ENCODE peak calls at places on chromosome 11, in nine cellular contexts. H is iris pigment epithelial cell; I is LHCN-M2; E is H7; B is NCI-H345; T is head of caudate nucleus; U is activated CD8-positive, alpha-beta memory T cell treated with anti-CD3 and anti-CD28 coated beads, Interleukin-2, amount 50 U/mL, for 48 hours; Y is right atrium auricular region; K is pons. F is an unnamed sample.

GRCh38 chr11:124536520-124536919 is 6.9 kb downstream of the OR8B12 start:
- DNase-seq in H (peak), I (peak), E (peak), B (no peak), T (no peak), U (no peak), Y (peak), K (peak), F (no peak)

GRCh38 chr11:82927264-82927880 is 25.8 kb downstream of the DDIAS start:
- DNase-seq in H (peak), I (peak), E (peak), B (peak), T (no peak), U (no peak), Y (no peak), K (peak), F (no peak)

GRCh38 chr11:120554771-120555432 is 43.4 kb downstream of the GRIK4 start:
- DNase-seq in H (peak), I (no peak), E (peak), B (no peak), T (no peak), U (no peak), Y (no peak), K (peak), F (no peak)

GRCh38 chr11:126352934-126353801 is 2.3 kb upstream of the ST3GAL4 start:
- DNase-seq in H (peak), I (peak), E (peak), B (no peak), T (no peak), U (no peak), Y (no peak), K (no peak), F (no peak)

GRCh38 chr11:125348704-125349635 is 147.1 kb downstream of the FEZ1 start:
- DNase-seq in H (peak), I (no peak), E (peak), B (peak), T (peak), U (peak), Y (no peak), K (peak), F (peak)

GRCh38 chr11:29957406-29957805 is 59.4 kb downstream of the KCNA4 start:
- DNase-seq in H (no peak), I (no peak), E (no peak), B (no peak), T (no peak), U (no peak), Y (no peak), K (no peak), F (no peak)

GRCh38 chr11:68031136-68031459 is 617 bp downstream of the NDUFS8 start:
- DNase-seq in H (no peak), I (no peak), E (no peak), B (no peak), T (no peak), U (no peak), Y (no peak), K (no peak), F (no peak)

GRCh38 chr11:67079065-67079464 is 22.4 kb downstream of the RHOD start:
- DNase-seq in H (no peak), I (no peak), E (no peak), B (no peak), T (no peak), U (no peak), Y (no peak), K (no peak), F (no peak)

GRCh38 chr11:13301522-13301921 is 23.9 kb downstream of the BMAL1 start:
- DNase-seq in H (no peak), I (no peak), E (no peak), B (no peak), T (no peak), U (no peak), Y (no peak), K (no peak), F (no peak)

GRCh38 chr11:68039526-68040086 is 781 bp downstream of the TCIRG1 start:
- DNase-seq in H (no peak), I (no peak), E (peak), B (no peak), T (no peak), U (no peak), Y (no peak), K (no peak), F (no peak)

F was measured in cerebellar nuclear complex.